ENCODE peak calls at places on chromosomes 3 and 15, in ten cellular contexts. F, U, R, K, O, B, A, Z, G and Y are unnamed samples.

GRCh38 chr15:42591238-42591936 is 16.0 kb downstream of the STARD9 start:
- DNase-seq in B (peak), A (peak), O (no peak), Z (peak), G (peak), U (no peak), K (no peak), F (no peak), R (no peak), Y (peak)

GRCh38 chr3:128226794-128227399 is 73.6 kb downstream of the EEFSEC start:
- DNase-seq in K (peak), G (peak), B (peak), A (peak), O (no peak), R (peak), U (peak), Z (peak), F (peak), Y (peak)

GRCh38 chr15:31352911-31353811 is 26.5 kb downstream of the KLF13 start:
- DNase-seq in U (peak), Z (peak), R (peak), K (peak), A (no peak), O (no peak), G (peak), B (peak), F (peak), Y (peak)

GRCh38 chr3:16824085-16824696 is 60.6 kb upstream of the PLCL2 start:
- DNase-seq in K (no peak), B (no peak), O (no peak), G (no peak), A (no peak), F (no peak), Z (no peak), U (peak), R (no peak), Y (no peak)

GRCh38 chr3:169034401-169034800 is 629.1 kb downstream of the MECOM start:
- DNase-seq in O (no peak), A (no peak), R (no peak), B (peak), Z (peak), F (no peak), G (no peak), U (no peak), K (no peak), Y (no peak)

GRCh38 chr3:50154840-50155490 is at the start of gene SEMA3F:
- DNase-seq in O (peak), A (peak), U (no peak), Z (peak), G (peak), F (peak), R (peak), K (peak), B (peak), Y (peak)

GRCh38 chr3:41202075-41202833 is 2.9 kb downstream of the CTNNB1 start:
- DNase-seq in G (no peak), A (no peak), U (no peak), O (no peak), B (no peak), Z (no peak), F (no peak), K (no peak), R (no peak), Y (peak)

GRCh38 chr15:31273258-31273941 is 53.2 kb upstream of the KLF13 start:
- DNase-seq in U (no peak), F (no peak), B (no peak), Z (no peak), G (no peak), K (no peak), O (no peak), A (no peak), R (peak), Y (no peak)

GRCh38 chr3:65149877-65150276 is 462.1 kb upstream of the ADAMTS9 start:
- DNase-seq in U (no peak), F (no peak), A (no peak), K (no peak), G (no peak), O (no peak), R (no peak), Z (no peak), B (no peak), Y (no peak)

GRCh38 chr3:65953301-65953812 is 85.4 kb downstream of the MAGI1 start:
- DNase-seq in G (peak), F (no peak), K (no peak), B (no peak), R (peak), A (no peak), U (no peak), O (no peak), Z (no peak), Y (no peak)

GRCh38 chr3:42501321-42501680 is 1.1 kb upstream of the VIPR1 start:
- DNase-seq in U (peak), O (no peak), K (no peak), R (no peak), B (no peak), A (no peak), Z (no peak), F (no peak), G (no peak), Y (no peak)

GRCh38 chr15:92277776-92278175 is 115.9 kb upstream of the ST8SIA2 start:
- DNase-seq in R (peak), A (peak), K (no peak), F (no peak), B (no peak), G (peak), Z (no peak), O (no peak), U (peak), Y (peak)
- TF ChIP-seq CTCF in R (no peak), A (peak), K (peak), F (peak), B (no peak), G (peak), Z (no peak), O (no peak), U (peak), Y (peak)

GRCh38 chr3:151743860-151744259 is 10.1 kb downstream of the AADACL2 start:
- DNase-seq in O (no peak), A (no peak), R (no peak), K (no peak), Z (no peak), B (no peak), U (no peak), G (no peak), F (no peak), Y (no peak)
- H3K4me3 ChIP-seq in O (no peak), A (no peak), R (no peak), K (no peak), Z (no peak), B (no peak), U (no peak), G (no peak), F (no peak), Y (no peak)

GRCh38 chr15:77659350-77660321 is 26.9 kb upstream of the LINGO1 start:
- DNase-seq in Z (peak), K (peak), A (peak), O (no peak), R (peak), G (peak), F (peak), U (peak), B (peak), Y (peak)
- TF ChIP-seq CTCF in Z (peak), K (peak), A (peak), O (no peak), R (peak), G (peak), F (peak), U (peak), B (peak), Y (peak)

DNA sequence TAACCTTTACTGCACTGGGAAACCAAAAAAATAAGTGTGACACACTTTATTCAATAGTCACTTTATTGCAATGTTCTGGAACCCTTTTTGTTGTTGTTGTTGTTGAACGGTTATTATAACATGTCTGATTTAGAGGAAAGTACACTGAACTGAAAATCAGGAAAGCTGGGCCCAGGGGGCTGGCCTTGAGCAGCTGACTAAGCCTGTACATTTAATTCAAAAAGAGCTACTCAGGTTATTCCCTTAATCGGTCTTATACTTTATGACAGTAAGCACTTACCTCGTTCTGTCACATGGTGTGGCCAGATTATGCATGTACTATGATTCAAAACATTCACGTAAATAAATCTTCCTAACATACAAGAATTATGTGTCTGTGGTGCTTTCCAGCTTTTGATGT is 382.6 kb upstream of the TPRG1 start:
- DNase-seq in Z (peak), F (no peak), O (no peak), R (no peak), U (no peak), B (peak), G (no peak), A (no peak), K (no peak), Y (no peak)
- H3K4me3 ChIP-seq in Z (no peak), F (no peak), O (no peak), R (no peak), U (no peak), B (no peak), G (no peak), A (no peak), K (no peak), Y (no peak)

GRCh38 chr15:101357333-101357732 is 62.3 kb upstream of the SNRPA1 start:
- DNase-seq in O (no peak), G (no peak), U (peak), A (no peak), R (no peak), Z (no peak), F (no peak), B (no peak), K (peak), Y (no peak)
- TF ChIP-seq CTCF in O (no peak), G (no peak), U (peak), A (no peak), R (no peak), Z (no peak), F (no peak), B (no peak), K (peak), Y (no peak)

DNA sequence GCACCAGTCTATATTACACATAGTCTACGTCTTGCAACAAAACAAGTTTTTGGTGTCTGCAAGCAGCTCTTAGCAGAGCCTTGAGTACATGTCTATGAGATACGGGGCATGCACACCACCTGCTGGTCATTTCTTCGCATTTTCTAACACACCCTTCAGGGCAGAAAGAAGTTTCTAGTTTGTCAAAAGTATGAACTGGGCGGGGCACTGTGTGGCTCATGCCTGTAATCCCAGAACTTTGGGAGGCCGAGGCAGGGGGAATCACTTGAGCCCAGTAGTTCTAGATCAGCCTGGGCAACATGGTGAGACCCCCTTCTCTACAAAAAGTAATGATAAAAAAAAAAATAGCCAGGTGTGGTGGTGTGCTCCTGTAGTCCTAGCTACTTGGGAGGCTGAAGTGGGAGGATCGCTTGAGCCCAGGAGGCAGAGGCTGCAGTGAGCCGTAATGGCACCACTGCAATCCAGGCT is 64.2 kb upstream of the ARL8B start:
- DNase-seq in O (peak), Z (peak), F (peak), U (peak), A (peak), R (peak), K (peak), B (peak), G (peak), Y (peak)
- H3K4me3 ChIP-seq in O (no peak), Z (no peak), F (no peak), U (no peak), A (no peak), R (no peak), K (no peak), B (no peak), G (no peak), Y (no peak)

GRCh38 chr3:23746473-23746872 is 59.3 kb upstream of the UBE2E1 start:
- DNase-seq in O (no peak), K (no peak), F (no peak), B (no peak), R (no peak), Z (no peak), A (no peak), U (no peak), G (no peak), Y (no peak)

GRCh38 chr3:23741403-23741706 is 64.4 kb upstream of the UBE2E1 start:
- DNase-seq in F (no peak), K (no peak), Z (no peak), A (no peak), U (no peak), G (no peak), B (no peak), R (no peak), O (no peak), Y (no peak)

GRCh38 chr3:23739536-23739935 is 66.2 kb upstream of the UBE2E1 start:
- DNase-seq in K (no peak), Z (peak), G (peak), R (no peak), B (peak), U (no peak), A (no peak), O (no peak), F (no peak), Y (peak)

GRCh38 chr3:23740517-23741402 is 65.0 kb upstream of the UBE2E1 start:
- DNase-seq in U (no peak), K (no peak), O (no peak), Z (peak), B (no peak), G (no peak), A (peak), F (no peak), R (no peak), Y (peak)

DNA sequence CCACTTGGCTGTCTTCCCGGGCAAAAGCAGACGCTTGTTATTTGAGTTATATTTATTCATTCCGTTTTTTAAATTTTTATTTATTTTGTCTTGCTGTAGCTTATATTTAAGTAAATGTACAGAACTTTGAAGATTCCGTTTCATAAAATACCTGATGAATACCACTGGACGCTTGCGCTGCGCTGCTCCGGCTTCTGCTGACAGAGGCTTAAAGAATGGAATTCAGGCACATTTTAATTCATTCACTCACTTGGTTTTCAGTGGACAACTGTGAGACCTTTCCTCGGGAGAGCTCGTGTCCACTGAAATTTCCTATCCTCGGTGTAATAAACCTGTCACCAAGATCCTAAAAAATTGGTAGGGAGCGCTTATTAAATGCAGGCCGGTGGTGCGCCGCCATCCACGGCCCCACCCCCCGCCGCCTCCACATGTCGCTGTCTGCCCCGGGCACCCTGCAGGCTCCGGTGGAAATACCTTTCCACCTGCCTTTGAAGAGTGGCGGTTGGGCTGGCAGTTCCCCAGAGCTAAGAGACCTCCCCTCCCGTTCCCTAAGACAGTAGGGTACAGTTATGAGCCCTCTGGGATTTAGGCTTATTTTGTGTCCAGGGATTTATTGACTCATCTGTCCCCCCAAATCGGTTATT is 62.5 kb upstream of the UBE2E1 start:
- DNase-seq in A (no peak), O (no peak), G (no peak), R (no peak), F (no peak), U (no peak), Z (no peak), B (no peak), K (no peak), Y (no peak)
- TF ChIP-seq CTCF in A (no peak), O (no peak), G (no peak), R (no peak), F (no peak), U (no peak), Z (no peak), B (no peak), K (no peak), Y (no peak)

DNA sequence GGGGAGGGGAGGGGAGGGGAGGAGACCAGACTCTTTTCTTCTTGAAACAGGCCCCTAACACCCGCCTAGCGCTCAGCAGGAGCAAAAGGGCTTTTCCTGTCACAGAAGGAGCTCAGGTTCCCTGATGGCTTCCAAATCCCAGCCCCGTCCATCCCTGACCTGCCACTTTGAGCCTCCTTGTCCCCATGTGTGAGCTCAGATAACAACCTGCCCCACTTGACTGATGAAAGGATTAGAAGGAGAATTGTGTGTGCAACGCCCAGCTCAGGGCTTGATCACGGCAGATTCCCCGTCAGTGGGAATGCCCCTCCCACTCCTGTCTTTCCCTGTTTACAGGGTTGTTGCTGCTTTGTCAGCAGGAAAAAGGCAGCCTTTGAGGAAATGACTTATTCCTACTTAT is 5.9 kb upstream of the LRRC15 start:
- DNase-seq in O (no peak), U (peak), Z (no peak), A (no peak), K (no peak), B (no peak), G (no peak), R (no peak), F (no peak), Y (no peak)
- H3K4me3 ChIP-seq in O (no peak), U (no peak), Z (no peak), A (no peak), K (no peak), B (no peak), G (no peak), R (no peak), F (no peak), Y (no peak)